ENCODE peak calls at places on chromosomes 3 and 15, in four cellular contexts. W, I, A and G are unnamed samples.

GRCh38 chr3:81829946-81830345 is 68.5 kb upstream of the GBE1 start:
- DNase-seq in W (no peak), I (no peak), A (no peak), G (no peak)

GRCh38 chr3:192364296-192364695 is 363.0 kb downstream of the FGF12 start:
- DNase-seq in W (no peak), I (no peak), A (no peak), G (no peak)

GRCh38 chr3:10198761-10199688 is 34.3 kb downstream of the IRAK2 start:
- DNase-seq in W (peak), I (peak), A (peak), G (peak)

GRCh38 chr3:119815716-119816115 is 33.8 kb downstream of the NR1I2 start:
- DNase-seq in W (no peak), I (no peak), A (no peak), G (no peak)

GRCh38 chr3:142027713-142028112 is 121.6 kb downstream of the TFDP2 start:
- DNase-seq in W (no peak), I (no peak), A (peak), G (peak)

GRCh38 chr3:186909078-186909853 is 21.1 kb upstream of the ST6GAL1 start:
- DNase-seq in W (no peak), I (peak), A (no peak), G (peak)

GRCh38 chr15:74776851-74777768 is 4.8 kb upstream of the CSK start:
- DNase-seq in W (peak), I (no peak), A (peak), G (peak)

GRCh38 chr3:64238971-64239667 is 13.9 kb upstream of the PRICKLE2 start:
- DNase-seq in W (no peak), I (peak), A (peak), G (no peak)

GRCh38 chr3:45366305-45366704 is 22.1 kb upstream of the LARS2 start:
- DNase-seq in W (no peak), I (no peak), A (no peak), G (no peak)

GRCh38 chr3:30658328-30659052 is 52.1 kb downstream of the TGFBR2 start:
- DNase-seq in W (no peak), I (no peak), A (peak), G (peak)

GRCh38 chr3:62888180-62888579 is 13.0 kb upstream of the CADPS start:
- DNase-seq in W (no peak), I (no peak), A (no peak), G (no peak)

DNA sequence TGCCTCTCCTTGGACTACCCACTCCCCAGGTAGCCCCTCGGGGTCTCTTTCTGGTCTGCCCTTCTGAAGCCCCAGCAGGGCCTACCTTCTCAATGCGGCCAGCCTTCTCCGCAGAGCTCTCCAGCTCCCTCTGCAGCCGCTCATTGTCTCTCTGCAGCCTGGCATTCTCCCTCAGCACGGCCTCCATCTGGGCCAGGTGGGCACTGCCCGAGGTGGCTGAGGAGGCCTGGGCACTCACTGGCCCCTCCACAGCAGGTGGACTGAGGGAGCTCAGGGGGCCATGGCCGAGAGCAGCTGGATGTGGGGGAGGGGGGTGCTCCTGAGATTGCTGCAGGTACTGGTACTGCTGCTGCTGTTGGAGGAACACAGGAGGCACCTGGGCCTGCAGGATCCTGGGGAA is 6.8 kb downstream of the AMOTL2 start:
- DNase-seq in W (no peak), I (no peak), A (no peak), G (no peak)
- TF ChIP-seq CTCF in W (no peak), I (no peak), A (no peak), G (no peak)

GRCh38 chr3:175526191-175526590 is 667.1 kb downstream of the NAALADL2 start:
- DNase-seq in W (no peak), I (no peak), A (no peak), G (no peak)

DNA sequence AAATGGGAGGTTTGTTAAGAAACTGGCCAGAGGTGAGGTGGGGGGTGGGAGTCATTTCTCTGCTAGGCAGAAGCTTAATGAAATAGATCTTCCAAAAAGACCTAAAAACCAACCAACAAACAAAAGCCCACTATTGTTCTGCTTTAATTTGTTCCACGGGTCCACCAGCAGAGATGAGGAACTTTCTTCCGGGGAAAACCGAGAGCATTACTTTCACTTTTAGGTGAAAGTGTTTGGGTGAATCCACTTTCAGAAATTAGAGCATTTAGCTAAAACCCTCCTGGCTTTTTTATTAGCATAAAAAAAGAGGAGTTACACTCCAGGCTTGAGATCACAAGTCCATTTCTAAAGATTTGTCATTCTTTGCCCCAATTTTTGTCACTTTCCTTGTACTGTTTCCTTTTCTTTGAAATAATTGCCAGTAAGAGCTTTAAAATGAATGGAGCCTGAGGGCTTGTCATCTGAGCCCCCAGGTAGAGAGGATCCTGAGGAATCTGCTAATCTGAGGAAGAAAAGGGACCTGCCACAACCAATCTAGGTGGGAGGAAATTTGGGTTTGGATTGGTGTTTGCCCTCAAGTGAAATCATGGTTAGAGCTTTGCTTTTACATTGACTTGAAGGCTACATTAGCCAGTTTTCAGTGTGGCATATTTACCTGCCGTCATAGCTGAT is 667.6 kb downstream of the NAALADL2 start:
- DNase-seq in W (no peak), I (no peak), A (peak), G (no peak)
- TF ChIP-seq CTCF in W (no peak), I (no peak), A (no peak), G (no peak)

GRCh38 chr3:152071315-152071714 is 197.4 kb upstream of the MBNL1 start:
- DNase-seq in W (no peak), I (no peak), A (no peak), G (no peak)

GRCh38 chr3:152076148-152076547 is 192.6 kb upstream of the MBNL1 start:
- DNase-seq in W (no peak), I (no peak), A (peak), G (no peak)

GRCh38 chr3:152071924-152072323 is 196.8 kb upstream of the MBNL1 start:
- DNase-seq in W (peak), I (no peak), A (peak), G (peak)

GRCh38 chr3:152069871-152070270 is 196.4 kb downstream of the SUCNR1 start:
- DNase-seq in W (no peak), I (no peak), A (no peak), G (no peak)

DNA sequence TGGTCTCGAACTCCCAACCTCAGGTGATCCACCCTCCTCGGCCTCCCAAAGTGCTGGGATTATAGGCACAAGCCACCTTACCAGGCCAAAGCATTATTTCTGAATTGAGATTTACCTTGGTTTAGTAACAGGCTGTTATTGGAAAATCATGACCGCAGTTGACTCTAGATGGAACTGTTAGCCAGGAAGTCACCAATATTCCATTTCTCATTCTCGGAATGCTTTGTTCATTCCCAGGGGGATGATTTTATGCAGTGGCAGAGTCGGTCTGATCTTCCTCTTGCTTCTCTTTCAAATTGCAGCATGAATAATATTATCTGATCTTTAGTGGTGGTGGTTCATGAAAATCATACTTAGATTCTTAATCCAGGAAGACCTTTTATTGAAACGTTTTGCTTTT is 195.5 kb upstream of the MBNL1 start:
- DNase-seq in W (no peak), I (no peak), A (peak), G (no peak)
- TF ChIP-seq CTCF in W (no peak), I (no peak), A (peak), G (no peak)

GRCh38 chr15:28901987-28902745 is 16.4 kb downstream of the APBA2 start:
- DNase-seq in W (no peak), I (no peak), A (no peak), G (no peak)
- TF ChIP-seq CTCF in W (no peak), I (no peak), A (no peak), G (no peak)

DNA sequence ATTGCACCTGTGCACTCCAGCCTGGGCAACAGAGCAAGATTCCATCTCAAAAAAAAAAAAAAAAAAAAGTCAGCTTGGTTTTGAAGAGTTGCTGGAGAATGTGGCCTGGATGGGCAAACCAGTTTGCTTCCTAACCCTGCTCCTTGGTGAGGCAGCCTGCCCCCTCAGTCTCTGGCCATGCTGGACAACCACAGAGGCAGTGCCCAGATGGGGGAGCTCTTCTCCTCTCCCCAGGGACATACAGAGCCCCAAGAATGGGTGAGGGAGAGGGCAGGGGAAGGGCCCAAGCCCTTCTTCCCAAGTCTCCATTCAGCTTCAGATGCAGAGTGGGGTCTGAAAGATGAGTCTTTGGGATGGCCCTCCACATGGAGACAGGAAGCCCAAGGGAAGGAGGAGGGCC is 27.9 kb downstream of the CD276 start:
- DNase-seq in W (no peak), I (no peak), A (peak), G (no peak)
- TF ChIP-seq CTCF in W (no peak), I (no peak), A (peak), G (no peak)

DNA sequence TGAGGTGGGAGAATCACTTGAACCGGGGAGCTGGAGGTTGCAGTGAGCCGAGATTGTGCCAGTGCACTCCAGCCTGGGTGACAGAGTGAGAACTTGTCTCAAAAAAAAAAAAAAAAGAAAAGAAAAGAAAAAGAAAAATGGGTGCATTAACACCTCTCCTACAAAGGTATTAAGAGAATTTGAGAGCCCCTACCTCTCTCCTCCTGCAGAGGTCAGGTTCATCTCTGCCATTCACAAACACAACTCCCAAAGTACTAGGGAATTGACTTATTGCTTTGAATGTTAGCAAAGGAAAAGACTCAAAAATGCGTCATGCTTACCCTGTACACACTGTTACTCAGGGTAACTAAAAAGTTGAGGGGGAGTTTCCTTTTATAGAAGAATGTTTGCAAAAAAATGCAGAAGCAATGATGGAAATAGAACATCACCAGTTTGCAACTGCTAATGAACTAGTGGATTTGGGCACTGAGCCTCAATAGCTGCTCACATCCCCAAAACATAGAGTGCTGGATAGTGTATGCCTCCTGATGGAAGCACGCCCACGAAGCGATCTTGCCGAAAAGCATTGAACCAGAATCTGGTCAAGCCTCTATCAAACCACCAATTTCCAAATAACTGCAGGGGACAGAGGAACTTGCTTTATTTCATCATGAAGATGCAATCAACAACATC is 15.5 kb upstream of the LYZL4 start:
- DNase-seq in W (no peak), I (no peak), A (no peak), G (no peak)
- TF ChIP-seq CTCF in W (no peak), I (no peak), A (no peak), G (no peak)

GRCh38 chr3:98568402-98568801 is 25.0 kb downstream of the CPOX start:
- DNase-seq in W (no peak), I (no peak), A (no peak), G (no peak)

GRCh38 chr3:98567646-98568280 is 25.6 kb downstream of the CPOX start:
- DNase-seq in W (no peak), I (no peak), A (no peak), G (peak)

GRCh38 chr3:98574157-98574556 is 19.3 kb downstream of the CPOX start:
- DNase-seq in W (no peak), I (no peak), A (no peak), G (peak)

GRCh38 chr3:98577178-98577895 is 16.1 kb downstream of the CPOX start:
- DNase-seq in W (no peak), I (no peak), A (peak), G (no peak)

DNA sequence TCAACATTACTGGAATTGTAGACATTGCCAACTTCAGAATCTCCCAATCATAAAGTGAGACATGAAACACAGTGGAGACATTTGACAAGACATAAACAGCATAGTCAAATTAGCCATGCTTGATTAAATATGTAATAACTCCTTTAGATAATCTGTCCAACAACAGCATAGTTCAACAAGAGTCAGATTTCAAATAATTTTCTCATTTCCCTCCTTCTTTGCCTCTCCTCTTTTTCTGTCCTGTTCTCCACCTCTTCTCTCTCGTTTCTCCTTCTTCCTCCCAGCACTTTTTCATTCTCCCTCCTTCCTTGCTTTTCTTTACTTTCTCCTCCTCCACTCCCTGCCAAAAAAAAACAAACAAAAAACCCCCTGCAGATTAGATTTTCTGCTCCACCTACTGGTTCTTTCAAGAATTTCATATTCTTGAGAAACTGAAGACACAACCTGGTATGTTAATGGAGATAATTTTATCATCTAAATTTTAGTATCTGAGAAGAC is 20.1 kb downstream of the CPOX start:
- DNase-seq in W (peak), I (no peak), A (peak), G (no peak)
- TF ChIP-seq CTCF in W (peak), I (no peak), A (peak), G (peak)